ENCODE peak calls at places on chromosome 6, in four cellular contexts. One of them, this sample, is unnamed. For H3K27me3, the result is how much of the 10 kb centered on the place peaks cover.

GRCh38 chr6:90284236-90284744 is 12.4 kb downstream of the BACH2 start:
- DNase-seq in ascending aorta: no peak
- DNase-seq in K562: peak
- DNase-seq in uterus: peak
- DNase-seq in this sample: peak

GRCh38 chr6:167109661-167110060 is 13.2 kb upstream of the CCR6 start:
- DNase-seq in ascending aorta: no peak
- DNase-seq in K562: no peak
- DNase-seq in uterus: no peak
- DNase-seq in this sample: no peak

GRCh38 chr6:69044534-69044933 is 409.5 kb downstream of the ADGRB3 start:
- DNase-seq in ascending aorta: no peak
- DNase-seq in K562: no peak
- DNase-seq in uterus: no peak
- DNase-seq in this sample: no peak

GRCh38 chr6:34772940-34773339 is 15.6 kb downstream of the SNRPC start:
- DNase-seq in ascending aorta: no peak
- DNase-seq in K562: no peak
- DNase-seq in uterus: no peak
- DNase-seq in this sample: no peak

GRCh38 chr6:157376706-157377230 is 4.2 kb upstream of the ZDHHC14 start:
- DNase-seq in ascending aorta: no peak
- DNase-seq in K562: no peak
- DNase-seq in uterus: no peak
- DNase-seq in this sample: no peak

GRCh38 chr6:169092375-169092774 is 161.3 kb downstream of the THBS2 start:
- DNase-seq in ascending aorta: no peak
- DNase-seq in K562: no peak
- DNase-seq in uterus: no peak
- DNase-seq in this sample: no peak

GRCh38 chr6:13787146-13787545 is 27.2 kb downstream of the MCUR1 start:
- DNase-seq in ascending aorta: no peak
- DNase-seq in K562: no peak
- DNase-seq in uterus: no peak
- DNase-seq in this sample: peak

GRCh38 chr6:152246554-152247337 is 390.4 kb downstream of the SYNE1 start:
- DNase-seq in ascending aorta: no peak
- DNase-seq in K562: no peak
- DNase-seq in uterus: no peak
- DNase-seq in this sample: no peak

GRCh38 chr6:99629293-99629692 is 22.7 kb downstream of the PRDM13 start:
- DNase-seq in ascending aorta: no peak
- DNase-seq in K562: no peak
- DNase-seq in uterus: no peak
- DNase-seq in this sample: no peak

GRCh38 chr6:32108094-32108627 is 977 bp downstream of the TNXB start:
- DNase-seq in ascending aorta: no peak
- DNase-seq in K562: peak
- DNase-seq in uterus: peak
- DNase-seq in this sample: no peak
- H3K4me3 ChIP-seq in ascending aorta: peak
- H3K4me3 ChIP-seq in K562: no peak
- H3K4me3 ChIP-seq in uterus: peak
- H3K4me3 ChIP-seq in this sample: no peak

DNA sequence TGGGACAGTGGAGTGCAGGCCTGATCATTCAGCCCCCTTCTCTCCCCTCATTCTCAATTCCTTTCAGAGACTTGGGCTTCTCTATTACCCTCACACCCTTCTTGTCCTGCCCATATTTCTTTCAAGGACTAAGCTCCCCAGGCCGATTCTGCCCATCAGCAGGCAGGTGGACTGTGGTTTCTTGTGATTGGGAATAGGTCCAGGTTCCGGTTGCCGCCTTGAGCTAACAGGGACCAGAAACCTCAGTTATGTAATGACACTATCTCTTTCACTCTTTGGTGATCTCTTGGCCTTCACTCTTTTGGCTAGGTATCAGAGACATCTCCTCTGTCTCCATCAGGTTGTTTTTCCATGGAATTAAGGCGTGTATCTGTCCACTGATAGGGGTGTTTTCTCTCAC is 6.5 kb downstream of the MUCL3 start:
- DNase-seq in ascending aorta: no peak
- DNase-seq in K562: no peak
- DNase-seq in uterus: no peak
- DNase-seq in this sample: no peak
- H3K27me3 ChIP-seq in ascending aorta: under half
- H3K27me3 ChIP-seq in K562: half or more
- H3K27me3 ChIP-seq in uterus: under half
- H3K27me3 ChIP-seq in this sample: under half

GRCh38 chr6:40542175-40542764 is 44.9 kb downstream of the LRFN2 start:
- DNase-seq in ascending aorta: no peak
- DNase-seq in K562: no peak
- DNase-seq in uterus: no peak
- DNase-seq in this sample: no peak
- H3K4me3 ChIP-seq in ascending aorta: no peak
- H3K4me3 ChIP-seq in K562: no peak
- H3K4me3 ChIP-seq in uterus: no peak
- H3K4me3 ChIP-seq in this sample: no peak

GRCh38 chr6:7725849-7726415 is at the start of gene BMP6:
- DNase-seq in ascending aorta: peak
- DNase-seq in K562: peak
- DNase-seq in uterus: peak
- DNase-seq in this sample: peak
- H3K27me3 ChIP-seq in ascending aorta: under half
- H3K27me3 ChIP-seq in K562: half or more
- H3K27me3 ChIP-seq in uterus: under half
- H3K27me3 ChIP-seq in this sample: half or more

GRCh38 chr6:24903681-24904080 is 32.1 kb downstream of the RIPOR2 start:
- DNase-seq in ascending aorta: no peak
- DNase-seq in K562: no peak
- DNase-seq in uterus: no peak
- DNase-seq in this sample: no peak

GRCh38 chr6:24905485-24905884 is 30.3 kb downstream of the RIPOR2 start:
- DNase-seq in ascending aorta: no peak
- DNase-seq in K562: no peak
- DNase-seq in uterus: peak
- DNase-seq in this sample: no peak

GRCh38 chr6:24901698-24902328 is 33.9 kb downstream of the RIPOR2 start:
- DNase-seq in ascending aorta: no peak
- DNase-seq in K562: no peak
- DNase-seq in uterus: no peak
- DNase-seq in this sample: no peak

GRCh38 chr6:24900917-24901697 is 34.7 kb downstream of the RIPOR2 start:
- DNase-seq in ascending aorta: no peak
- DNase-seq in K562: no peak
- DNase-seq in uterus: no peak
- DNase-seq in this sample: no peak

GRCh38 chr6:24902782-24903181 is 33.0 kb downstream of the RIPOR2 start:
- DNase-seq in ascending aorta: no peak
- DNase-seq in K562: no peak
- DNase-seq in uterus: no peak
- DNase-seq in this sample: no peak
- H3K4me3 ChIP-seq in ascending aorta: no peak
- H3K4me3 ChIP-seq in K562: no peak
- H3K4me3 ChIP-seq in uterus: no peak
- H3K4me3 ChIP-seq in this sample: no peak

DNA sequence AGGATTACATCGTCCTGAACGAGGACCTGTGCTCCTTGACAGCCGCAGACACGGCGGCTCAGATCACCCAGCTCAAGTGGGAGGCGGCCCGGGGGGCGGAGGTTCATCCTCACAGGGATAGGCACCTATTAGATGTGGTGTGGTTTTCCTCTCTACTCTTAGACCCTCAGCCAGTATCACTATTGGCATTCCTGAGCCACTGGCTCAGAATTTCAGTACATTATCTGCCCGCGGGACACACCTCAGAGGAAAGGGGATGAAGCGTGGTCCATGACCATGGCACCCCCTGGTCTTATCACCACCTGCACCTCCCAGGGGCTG is 34.6 kb upstream of the HLA-G start:
- DNase-seq in ascending aorta: no peak
- DNase-seq in K562: no peak
- DNase-seq in uterus: no peak
- DNase-seq in this sample: no peak
- H3K27me3 ChIP-seq in ascending aorta: under half
- H3K27me3 ChIP-seq in K562: under half
- H3K27me3 ChIP-seq in uterus: under half
- H3K27me3 ChIP-seq in this sample: under half

DNA sequence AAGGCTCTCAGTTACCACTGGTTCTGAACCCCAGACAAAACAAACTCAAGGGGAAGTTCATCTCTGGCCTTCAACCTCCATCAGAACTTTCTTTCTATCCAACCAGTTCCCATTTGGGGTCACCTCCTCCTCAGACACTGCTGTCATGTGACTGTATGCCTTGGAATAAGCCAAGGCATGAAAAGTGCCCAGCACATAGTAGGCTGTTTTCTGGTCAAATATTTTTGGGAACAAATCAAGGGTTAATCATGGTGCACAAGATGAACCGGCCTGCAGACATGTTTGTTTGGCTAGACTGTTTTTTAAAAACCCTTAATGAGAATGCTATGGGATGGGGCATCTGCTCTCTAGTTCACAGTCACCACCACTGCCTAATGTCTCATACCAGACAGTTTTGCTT is 48.9 kb upstream of the MRPS10 start:
- DNase-seq in ascending aorta: no peak
- DNase-seq in K562: no peak
- DNase-seq in uterus: no peak
- DNase-seq in this sample: no peak
- H3K4me3 ChIP-seq in ascending aorta: no peak
- H3K4me3 ChIP-seq in K562: no peak
- H3K4me3 ChIP-seq in uterus: no peak
- H3K4me3 ChIP-seq in this sample: no peak